ENCODE peak calls at places on chromosomes 13 and 19, in eight cellular contexts. One of them, this sample, is unnamed.
A peak's percentile ranks its signal among the peaks of the same experiment; 100 is the strongest.

GRCh38 chr19:3479177-3479818 is 1.0 kb downstream of the SMIM24 start:
- DNase-seq in uterus: no peak
- DNase-seq in pancreas: no peak
- DNase-seq in activated naive CD4-positive, alpha-beta T cell: no peak
- DNase-seq in GM13977: peak; percentile 83
- DNase-seq in endothelial cell: no peak
- DNase-seq in GM18507: peak; percentile 35
- DNase-seq in nucleus accumbens: no peak
- DNase-seq in this sample: no peak

GRCh38 chr13:79427265-79427664 is 21.2 kb upstream of the RBM26 start:
- DNase-seq in uterus: no peak
- DNase-seq in pancreas: no peak
- DNase-seq in activated naive CD4-positive, alpha-beta T cell: no peak
- DNase-seq in GM13977: no peak
- DNase-seq in endothelial cell: no peak
- DNase-seq in GM18507: no peak
- DNase-seq in nucleus accumbens: no peak
- DNase-seq in this sample: no peak

GRCh38 chr13:55571237-55571867 is 1569.4 kb upstream of the PRR20A start:
- DNase-seq in uterus: no peak
- DNase-seq in pancreas: no peak
- DNase-seq in activated naive CD4-positive, alpha-beta T cell: no peak
- DNase-seq in GM13977: no peak
- DNase-seq in endothelial cell: no peak
- DNase-seq in GM18507: no peak
- DNase-seq in nucleus accumbens: no peak
- DNase-seq in this sample: no peak

GRCh38 chr19:32012206-32012605 is 333.2 kb upstream of the ZNF507 start:
- DNase-seq in uterus: no peak
- DNase-seq in pancreas: no peak
- DNase-seq in activated naive CD4-positive, alpha-beta T cell: no peak
- DNase-seq in GM13977: no peak
- DNase-seq in endothelial cell: no peak
- DNase-seq in GM18507: no peak
- DNase-seq in nucleus accumbens: no peak
- DNase-seq in this sample: no peak

GRCh38 chr13:109156181-109156935 is 526.9 kb downstream of the MYO16 start:
- DNase-seq in uterus: no peak
- DNase-seq in pancreas: no peak
- DNase-seq in activated naive CD4-positive, alpha-beta T cell: no peak
- DNase-seq in GM13977: no peak
- DNase-seq in endothelial cell: no peak
- DNase-seq in GM18507: no peak
- DNase-seq in nucleus accumbens: no peak
- DNase-seq in this sample: no peak

GRCh38 chr19:19711934-19712828 is 20.7 kb downstream of the ZNF14 start:
- DNase-seq in uterus: no peak
- DNase-seq in pancreas: no peak
- DNase-seq in activated naive CD4-positive, alpha-beta T cell: no peak
- DNase-seq in GM13977: no peak
- DNase-seq in endothelial cell: no peak
- DNase-seq in GM18507: no peak
- DNase-seq in nucleus accumbens: no peak
- DNase-seq in this sample: no peak

GRCh38 chr13:81639984-81640582 is 1299.2 kb upstream of the SPRY2 start:
- DNase-seq in uterus: no peak
- DNase-seq in pancreas: no peak
- DNase-seq in activated naive CD4-positive, alpha-beta T cell: no peak
- DNase-seq in GM13977: peak; percentile 2
- DNase-seq in endothelial cell: peak; percentile 8
- DNase-seq in GM18507: no peak
- DNase-seq in nucleus accumbens: no peak
- DNase-seq in this sample: no peak

GRCh38 chr13:88285329-88285728 is 614.2 kb downstream of the SLITRK5 start:
- DNase-seq in uterus: no peak
- DNase-seq in pancreas: no peak
- DNase-seq in activated naive CD4-positive, alpha-beta T cell: no peak
- DNase-seq in GM13977: no peak
- DNase-seq in endothelial cell: no peak
- DNase-seq in GM18507: no peak
- DNase-seq in nucleus accumbens: no peak
- DNase-seq in this sample: no peak

GRCh38 chr19:53621885-53622710 is 9.7 kb upstream of the DPRX start:
- DNase-seq in uterus: no peak
- DNase-seq in pancreas: no peak
- DNase-seq in activated naive CD4-positive, alpha-beta T cell: no peak
- DNase-seq in GM13977: no peak
- DNase-seq in endothelial cell: no peak
- DNase-seq in GM18507: no peak
- DNase-seq in nucleus accumbens: no peak
- DNase-seq in this sample: no peak

GRCh38 chr19:17954401-17954800 is 12.5 kb upstream of the KCNN1 start:
- DNase-seq in uterus: no peak
- DNase-seq in pancreas: no peak
- DNase-seq in activated naive CD4-positive, alpha-beta T cell: no peak
- DNase-seq in GM13977: no peak
- DNase-seq in endothelial cell: no peak
- DNase-seq in GM18507: no peak
- DNase-seq in nucleus accumbens: no peak
- DNase-seq in this sample: no peak

GRCh38 chr13:44301639-44302015 is 72.0 kb upstream of the SERP2 start:
- DNase-seq in uterus: no peak
- DNase-seq in pancreas: no peak
- DNase-seq in activated naive CD4-positive, alpha-beta T cell: no peak
- DNase-seq in GM13977: no peak
- DNase-seq in endothelial cell: no peak
- DNase-seq in GM18507: no peak
- DNase-seq in nucleus accumbens: no peak
- DNase-seq in this sample: no peak

GRCh38 chr13:27334774-27335490 is 64.3 kb downstream of the RASL11A start:
- DNase-seq in uterus: no peak
- DNase-seq in pancreas: no peak
- DNase-seq in activated naive CD4-positive, alpha-beta T cell: no peak
- DNase-seq in GM13977: no peak
- DNase-seq in endothelial cell: no peak
- DNase-seq in GM18507: no peak
- DNase-seq in nucleus accumbens: no peak
- DNase-seq in this sample: no peak

GRCh38 chr13:40550130-40550529 is 116.3 kb downstream of the FOXO1 start:
- DNase-seq in uterus: no peak
- DNase-seq in pancreas: no peak
- DNase-seq in activated naive CD4-positive, alpha-beta T cell: no peak
- DNase-seq in GM13977: no peak
- DNase-seq in endothelial cell: no peak
- DNase-seq in GM18507: no peak
- DNase-seq in nucleus accumbens: no peak
- DNase-seq in this sample: no peak

GRCh38 chr13:96119921-96120320 is 30.0 kb downstream of the HS6ST3 start:
- DNase-seq in uterus: no peak
- DNase-seq in pancreas: no peak
- DNase-seq in activated naive CD4-positive, alpha-beta T cell: no peak
- DNase-seq in GM13977: no peak
- DNase-seq in endothelial cell: no peak
- DNase-seq in GM18507: no peak
- DNase-seq in nucleus accumbens: no peak
- DNase-seq in this sample: no peak

GRCh38 chr13:46137627-46138026 is 32.8 kb upstream of the CPB2 start:
- DNase-seq in uterus: no peak
- DNase-seq in pancreas: no peak
- DNase-seq in activated naive CD4-positive, alpha-beta T cell: no peak
- DNase-seq in GM13977: no peak
- DNase-seq in endothelial cell: no peak
- DNase-seq in GM18507: no peak
- DNase-seq in nucleus accumbens: no peak
- DNase-seq in this sample: no peak